ENCODE peak calls at places on chromosomes 4 and X, in eight cellular contexts. C is posterior vena cava; D is AG09309; H is bronchial epithelial cell; Y is RPMI7951; Q is stimulated activated CD8-positive, alpha-beta memory T cell treated with anti-CD3 and anti-CD28 coated beads, Interleukin-7, amount 100 ng/mL, for 4 hours; L is ascending aorta; G is Calu3. U is an unnamed sample.

GRCh38 chr4:173231916-173232315 is 63.3 kb downstream of the GALNT7 start:
- DNase-seq in H (peak), L (no peak), G (no peak), Y (peak), Q (no peak), D (no peak), C (no peak), U (peak)

GRCh38 chr4:5474756-5475155 is 233.6 kb downstream of the EVC2 start:
- DNase-seq in Y (peak), D (no peak), G (no peak), H (peak), Q (no peak), C (no peak), L (no peak), U (no peak)

GRCh38 chr4:183360161-183360919 is 38.1 kb upstream of the CLDN24 start:
- DNase-seq in Y (peak), H (peak), D (no peak), C (peak), Q (no peak), L (no peak), G (no peak), U (no peak)

GRCh38 chr4:179124957-179125356 is 1682.7 kb upstream of the AGA start:
- DNase-seq in H (peak), Y (no peak), D (no peak), Q (no peak), C (no peak), L (no peak), G (no peak), U (no peak)

GRCh38 chrX:53280703-53281320 is 572 bp downstream of the IQSEC2 start:
- DNase-seq in D (no peak), L (no peak), G (no peak), Q (no peak), H (peak), Y (peak), C (peak), U (no peak)

GRCh38 chr4:38368612-38369011 is 295.4 kb upstream of the KLF3 start:
- DNase-seq in Y (no peak), G (no peak), C (no peak), D (peak), H (peak), L (no peak), Q (no peak), U (no peak)

GRCh38 chr4:14478504-14478903 is 523.8 kb upstream of the CPEB2 start:
- DNase-seq in L (no peak), G (no peak), D (no peak), Q (no peak), H (no peak), C (no peak), Y (no peak), U (no peak)

GRCh38 chr4:185508162-185508561 is 27.1 kb downstream of the PDLIM3 start:
- DNase-seq in Q (no peak), G (peak), D (no peak), H (peak), C (no peak), Y (no peak), L (no peak), U (no peak)

GRCh38 chr4:90419124-90419711 is 292.0 kb downstream of the CCSER1 start:
- DNase-seq in L (no peak), G (no peak), Q (no peak), Y (peak), H (peak), D (no peak), C (no peak), U (peak)

U was measured in Caco-2.